ENCODE peak calls at places on chromosomes 1 and 21, in seven cellular contexts. F, Y, P, Q, M, N and W are unnamed samples.

GRCh38 chr1:203547771-203548421 is 53.9 kb downstream of the OPTC start:
- DNase-seq in F (no peak), Y (no peak), P (no peak), Q (no peak), M (no peak), N (no peak), W (no peak)

GRCh38 chr1:42730002-42730401 is 10.0 kb downstream of the CLDN19 start:
- DNase-seq in F (no peak), Y (no peak), P (no peak), Q (peak), M (no peak), N (no peak), W (no peak)

GRCh38 chr1:218986816-218987215 is 186.9 kb upstream of the LYPLAL1 start:
- DNase-seq in F (no peak), Y (no peak), P (no peak), Q (no peak), M (no peak), N (no peak), W (no peak)

GRCh38 chr1:44806025-44806703 is 987 bp downstream of the DYNLT4 start:
- DNase-seq in F (no peak), Y (no peak), P (no peak), Q (no peak), M (no peak), N (no peak), W (no peak)

GRCh38 chr1:100397681-100398080 is 45.4 kb downstream of the CDC14A start:
- DNase-seq in F (no peak), Y (no peak), P (no peak), Q (no peak), M (no peak), N (no peak), W (no peak)

GRCh38 chr1:215568287-215568692 is 1.2 kb downstream of the KCTD3 start:
- DNase-seq in F (no peak), Y (peak), P (no peak), Q (no peak), M (peak), N (no peak), W (peak)

GRCh38 chr1:22618056-22618455 is 18.4 kb upstream of the C1QA start:
- DNase-seq in F (no peak), Y (no peak), P (no peak), Q (no peak), M (no peak), N (no peak), W (no peak)

GRCh38 chr1:211520641-211521040 is 28.7 kb upstream of the RD3 start:
- DNase-seq in F (no peak), Y (peak), P (no peak), Q (peak), M (no peak), N (no peak), W (no peak)

GRCh38 chr1:151718666-151719065 is 2.1 kb upstream of the CELF3 start:
- DNase-seq in F (no peak), Y (no peak), P (no peak), Q (no peak), M (no peak), N (no peak), W (no peak)

GRCh38 chr1:90952906-90953305 is 68.9 kb downstream of the ZNF644 start:
- DNase-seq in F (no peak), Y (no peak), P (no peak), Q (no peak), M (no peak), N (no peak), W (no peak)

GRCh38 chr1:160346953-160347352 is 3.8 kb downstream of the NCSTN start:
- DNase-seq in F (no peak), Y (no peak), P (no peak), Q (no peak), M (no peak), N (no peak), W (peak)

GRCh38 chr1:5765997-5766913 is 226.0 kb downstream of the NPHP4 start:
- DNase-seq in F (no peak), Y (no peak), P (no peak), Q (no peak), M (no peak), N (no peak), W (no peak)

GRCh38 chr1:42747125-42747524 is 7.1 kb upstream of the CLDN19 start:
- DNase-seq in F (no peak), Y (peak), P (peak), Q (peak), M (peak), N (no peak), W (peak)

GRCh38 chr1:95742591-95743089 is 508.6 kb downstream of the RWDD3 start:
- DNase-seq in F (no peak), Y (peak), P (peak), Q (no peak), M (no peak), N (peak), W (peak)

GRCh38 chr1:9066945-9067807 is 2.3 kb downstream of the SLC2A5 start:
- DNase-seq in F (no peak), Y (peak), P (peak), Q (no peak), M (no peak), N (peak), W (peak)

GRCh38 chr1:29774355-29774754 is 538.0 kb downstream of the PTPRU start:
- DNase-seq in F (no peak), Y (no peak), P (no peak), Q (no peak), M (no peak), N (no peak), W (no peak)

GRCh38 chr1:180156201-180156600 is 1.5 kb downstream of the QSOX1 start:
- DNase-seq in F (peak), Y (no peak), P (no peak), Q (no peak), M (no peak), N (no peak), W (no peak)

GRCh38 chr1:47384083-47384482 is 32.0 kb upstream of the FOXE3 start:
- DNase-seq in F (no peak), Y (no peak), P (no peak), Q (no peak), M (no peak), N (no peak), W (no peak)

GRCh38 chr1:183236158-183236725 is 50.2 kb downstream of the LAMC2 start:
- DNase-seq in F (no peak), Y (no peak), P (no peak), Q (no peak), M (no peak), N (no peak), W (no peak)

GRCh38 chr1:109927908-109928307 is 17.3 kb downstream of the CSF1 start:
- DNase-seq in F (no peak), Y (peak), P (peak), Q (no peak), M (peak), N (no peak), W (no peak)

GRCh38 chr1:93613895-93614294 is 67.7 kb downstream of the BCAR3 start:
- DNase-seq in F (no peak), Y (peak), P (peak), Q (no peak), M (peak), N (no peak), W (no peak)

GRCh38 chr1:213724640-213725536 is 262.9 kb upstream of the PROX1 start:
- DNase-seq in F (no peak), Y (peak), P (no peak), Q (no peak), M (peak), N (no peak), W (no peak)

GRCh38 chr1:182616130-182617074 is 12.2 kb upstream of the RGS16 start:
- DNase-seq in F (no peak), Y (no peak), P (peak), Q (peak), M (peak), N (no peak), W (peak)

GRCh38 chr21:44834231-44834950 is 16.5 kb upstream of the SUMO3 start:
- DNase-seq in F (no peak), Y (no peak), P (no peak), Q (no peak), M (no peak), N (no peak), W (no peak)

GRCh38 chr1:42385283-42385682 is 4.7 kb downstream of the RIMKLA start:
- DNase-seq in F (no peak), Y (peak), P (no peak), Q (no peak), M (no peak), N (no peak), W (no peak)

GRCh38 chr1:46187106-46187869 is 10.9 kb downstream of the POMGNT1 start:
- DNase-seq in F (no peak), Y (no peak), P (no peak), Q (no peak), M (peak), N (no peak), W (no peak)

GRCh38 chr1:110433803-110434202 is 17.1 kb upstream of the PROK1 start:
- DNase-seq in F (no peak), Y (peak), P (peak), Q (peak), M (no peak), N (no peak), W (peak)

GRCh38 chr1:215637041-215637573 is 70.0 kb downstream of the KCTD3 start:
- DNase-seq in F (no peak), Y (peak), P (no peak), Q (no peak), M (peak), N (no peak), W (no peak)

GRCh38 chr1:80056179-80056578 is 1049.6 kb upstream of the ADGRL4 start:
- DNase-seq in F (no peak), Y (no peak), P (no peak), Q (no peak), M (no peak), N (no peak), W (no peak)

GRCh38 chr1:104830534-104830933 is 1080.8 kb downstream of the AMY1C start:
- DNase-seq in F (no peak), Y (no peak), P (no peak), Q (no peak), M (no peak), N (no peak), W (no peak)

GRCh38 chr1:204506969-204507316 is 9.3 kb upstream of the MDM4 start:
- DNase-seq in F (no peak), Y (peak), P (peak), Q (peak), M (peak), N (no peak), W (peak)

GRCh38 chr1:5840551-5840914 is 151.7 kb downstream of the NPHP4 start:
- DNase-seq in F (no peak), Y (no peak), P (no peak), Q (no peak), M (no peak), N (no peak), W (no peak)

GRCh38 chr1:43520100-43520828 is 10.4 kb upstream of the PTPRF start:
- DNase-seq in F (no peak), Y (no peak), P (no peak), Q (no peak), M (no peak), N (peak), W (no peak)

GRCh38 chr1:178310685-178311105 is 186.1 kb downstream of the CLEC20A start:
- DNase-seq in F (no peak), Y (peak), P (no peak), Q (peak), M (no peak), N (no peak), W (peak)

GRCh38 chr1:163145435-163145834 is 57.3 kb downstream of the RGS5 start:
- DNase-seq in F (no peak), Y (no peak), P (no peak), Q (no peak), M (no peak), N (no peak), W (no peak)

GRCh38 chr1:93980320-93980744 is 71.1 kb upstream of the GCLM start:
- DNase-seq in F (no peak), Y (no peak), P (no peak), Q (peak), M (no peak), N (no peak), W (peak)

GRCh38 chr1:54253480-54253879 is 53.5 kb downstream of the MRPL37 start:
- DNase-seq in F (no peak), Y (peak), P (no peak), Q (no peak), M (no peak), N (peak), W (no peak)

GRCh38 chr21:35203093-35204021 is 154.3 kb upstream of the RUNX1 start:
- DNase-seq in F (no peak), Y (peak), P (no peak), Q (no peak), M (no peak), N (no peak), W (no peak)

GRCh38 chr21:33644383-33645074 is 2.2 kb downstream of the ITSN1 start:
- DNase-seq in F (no peak), Y (peak), P (no peak), Q (peak), M (no peak), N (no peak), W (no peak)
- H3K4me3 ChIP-seq in F (peak), Y (peak), P (peak), Q (peak), M (no peak), N (peak), W (no peak)

DNA sequence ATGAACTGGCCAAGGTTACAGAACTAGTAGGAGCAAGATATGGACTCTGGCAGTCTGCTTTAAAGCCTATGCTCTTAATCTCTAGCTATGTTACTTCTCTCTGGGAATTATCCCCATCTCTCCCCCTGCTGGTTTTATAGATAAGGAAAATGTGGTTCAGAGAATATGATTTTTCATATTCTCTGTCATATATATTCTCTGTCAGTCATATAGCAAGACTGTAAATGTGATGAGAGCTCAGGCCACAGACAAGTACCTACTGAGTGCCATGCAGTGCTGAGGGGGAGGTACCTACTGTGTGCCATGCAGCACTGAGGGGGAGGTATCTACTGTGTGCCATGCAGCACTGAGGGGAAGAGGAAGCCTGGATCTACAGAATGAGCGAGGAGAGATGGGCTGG is 220.3 kb upstream of the FGGY start:
- DNase-seq in F (no peak), Y (peak), P (no peak), Q (no peak), M (no peak), N (no peak), W (no peak)
- TF ChIP-seq CTCF in F (no peak), Y (peak), P (peak), Q (no peak), M (no peak), N (peak), W (no peak)

GRCh38 chr1:246988316-246988715 is 19.5 kb downstream of the ZNF695 start:
- DNase-seq in F (no peak), Y (no peak), P (no peak), Q (peak), M (no peak), N (no peak), W (no peak)
- H3K4me3 ChIP-seq in F (no peak), Y (no peak), P (no peak), Q (no peak), M (no peak), N (no peak), W (no peak)

DNA sequence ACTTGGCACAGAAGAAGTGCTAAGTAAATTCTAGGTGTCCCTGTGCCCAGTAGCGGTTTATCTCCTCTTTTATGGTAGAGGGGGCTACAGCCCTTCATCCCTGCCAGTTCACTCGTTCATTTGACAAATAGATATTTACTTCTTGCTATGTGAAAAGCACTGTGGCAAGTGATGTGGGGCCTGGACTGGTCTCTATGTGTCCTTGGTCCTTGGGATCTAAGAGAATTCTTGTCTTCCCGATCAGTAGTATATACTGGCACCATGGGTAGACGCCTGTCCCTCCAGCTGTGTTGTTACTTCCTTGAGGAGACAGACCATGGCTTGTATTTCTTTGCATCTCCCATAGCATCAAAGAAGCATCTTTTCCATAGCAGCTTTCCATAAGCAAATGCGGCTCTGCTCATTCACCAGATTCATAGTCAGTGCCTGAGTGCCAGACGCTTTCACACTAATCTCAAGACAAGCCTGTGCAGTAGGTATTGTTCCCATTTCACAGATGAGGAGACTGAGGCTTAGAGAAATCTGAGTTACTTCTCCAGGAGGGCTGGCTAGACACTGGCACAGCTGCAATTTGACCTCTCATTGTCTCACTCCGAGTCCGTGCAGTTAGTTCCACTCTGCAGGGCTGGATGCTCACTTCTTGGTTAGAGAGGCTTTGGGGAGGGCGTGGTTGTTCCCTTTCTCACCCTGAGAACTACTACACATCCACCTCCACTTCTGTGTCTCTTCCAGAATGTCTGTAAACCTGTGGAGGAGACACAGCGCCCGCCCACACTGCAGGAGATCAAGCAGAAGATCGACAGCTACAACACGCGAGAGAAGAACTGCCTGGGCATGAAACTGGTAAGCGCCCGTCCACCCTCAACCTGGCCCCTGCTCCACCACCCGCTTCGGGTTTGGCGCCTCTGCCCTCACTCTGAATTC is 29.5 kb downstream of the EIF2D start:
- DNase-seq in F (no peak), Y (no peak), P (no peak), Q (no peak), M (no peak), N (no peak), W (no peak)
- TF ChIP-seq CTCF in F (no peak), Y (no peak), P (no peak), Q (no peak), M (no peak), N (no peak), W (no peak)

GRCh38 chr1:164587617-164588367 is 28.8 kb downstream of the PBX1 start:
- DNase-seq in F (no peak), Y (no peak), P (no peak), Q (no peak), M (no peak), N (no peak), W (no peak)

GRCh38 chr1:164588388-164589341 is 29.7 kb downstream of the PBX1 start:
- DNase-seq in F (no peak), Y (peak), P (peak), Q (peak), M (peak), N (no peak), W (no peak)

GRCh38 chr1:164589961-164590507 is 31.1 kb downstream of the PBX1 start:
- DNase-seq in F (no peak), Y (no peak), P (no peak), Q (peak), M (no peak), N (no peak), W (no peak)

GRCh38 chr1:164590592-164590991 is 31.6 kb downstream of the PBX1 start:
- DNase-seq in F (no peak), Y (no peak), P (no peak), Q (no peak), M (no peak), N (no peak), W (no peak)

GRCh38 chr1:164589408-164589807 is 30.4 kb downstream of the PBX1 start:
- DNase-seq in F (no peak), Y (no peak), P (no peak), Q (no peak), M (no peak), N (no peak), W (no peak)
- H3K4me3 ChIP-seq in F (peak), Y (no peak), P (peak), Q (peak), M (no peak), N (no peak), W (no peak)

DNA sequence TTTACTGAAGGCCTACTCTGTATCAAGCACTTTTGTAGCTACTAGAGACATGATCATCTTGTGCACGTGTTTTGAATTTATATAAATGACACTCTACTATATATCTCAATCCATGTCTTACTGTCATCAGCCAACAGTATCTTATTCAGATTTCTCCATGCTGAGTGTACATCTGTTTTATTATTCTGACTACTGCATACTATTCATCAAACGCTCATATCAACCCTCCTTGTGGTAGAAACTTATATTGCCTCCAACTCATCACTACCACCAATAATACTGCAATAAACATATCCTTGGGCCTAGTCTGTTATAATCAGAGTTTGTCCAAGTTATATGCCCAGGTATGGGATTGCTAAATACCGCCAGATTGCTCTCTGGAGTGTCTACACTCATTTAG is 81.6 kb upstream of the IRF2BP2 start:
- DNase-seq in F (no peak), Y (peak), P (no peak), Q (no peak), M (no peak), N (no peak), W (no peak)
- TF ChIP-seq CTCF in F (no peak), Y (peak), P (peak), Q (no peak), M (no peak), N (no peak), W (no peak)

DNA sequence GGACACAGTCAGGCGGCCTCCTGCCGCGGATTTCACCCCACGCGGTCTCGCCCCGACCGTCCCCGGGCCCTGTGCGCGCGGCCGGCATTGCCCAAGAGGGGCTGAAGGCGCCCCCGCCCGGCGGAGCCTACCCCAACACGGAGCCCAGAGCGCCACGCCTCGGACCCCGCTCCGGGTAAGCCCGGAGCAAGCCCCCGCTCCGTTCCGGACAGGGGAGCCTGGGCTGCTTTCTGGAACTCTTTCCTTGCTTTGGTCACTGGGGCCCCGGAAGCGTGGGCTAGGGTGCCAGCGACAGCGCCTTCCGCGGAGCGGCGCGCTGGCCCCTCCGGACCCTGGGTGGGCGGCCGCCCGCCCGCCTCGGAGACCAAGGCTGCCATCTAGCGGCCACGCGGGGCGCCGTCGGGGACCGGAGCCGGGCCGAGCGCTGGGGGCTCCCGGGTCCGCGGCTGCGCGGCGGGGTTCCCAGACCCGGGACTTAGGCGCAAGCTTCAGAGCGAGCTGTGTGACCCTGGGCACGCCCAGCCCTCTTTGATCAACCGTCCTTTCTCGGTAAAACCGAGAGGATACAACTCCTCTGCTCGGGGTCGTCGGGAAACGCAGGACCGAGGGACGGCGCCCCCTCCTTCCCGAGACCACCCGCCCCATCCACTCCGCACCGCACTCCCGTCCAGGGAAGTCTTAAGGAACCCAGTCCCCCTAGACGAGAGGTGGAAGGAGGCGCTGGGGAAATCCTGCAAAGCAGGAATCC is 41.4 kb downstream of the RRAGC start:
- DNase-seq in F (no peak), Y (no peak), P (peak), Q (peak), M (no peak), N (no peak), W (peak)
- H3K4me3 ChIP-seq in F (peak), Y (no peak), P (peak), Q (peak), M (peak), N (no peak), W (peak)